ENCODE peak calls at places on chromosomes 6 and 20, in ten cellular contexts. S is breast epithelium, E is IMR-90, T is uterus, G is adrenal gland, A is body of pancreas, C is A549, M is tibial nerve, B is prostate gland, R is HCT116. K is an unnamed sample.

GRCh38 chr20:63854766-63855362 is 6.4 kb upstream of the ABHD16B start:
- DNase-seq in S (no peak), E (no peak), T (peak), G (no peak), A (no peak), C (no peak), M (no peak), B (no peak), R (no peak), K (no peak)

GRCh38 chr6:138944412-138944811 is 43.6 kb downstream of the REPS1 start:
- DNase-seq in S (no peak), E (peak), T (no peak), G (no peak), A (no peak), C (peak), M (no peak), B (no peak), R (no peak), K (no peak)

GRCh38 chr20:17998446-17998845 is 29.6 kb downstream of the MGME1 start:
- DNase-seq in S (no peak), E (no peak), T (no peak), G (no peak), A (no peak), C (no peak), M (no peak), B (no peak), R (no peak), K (no peak)

GRCh38 chr20:57167971-57168693 is 98.3 kb downstream of the BMP7 start:
- DNase-seq in S (no peak), E (no peak), T (no peak), G (no peak), A (no peak), C (no peak), M (no peak), B (no peak), R (peak), K (peak)

GRCh38 chr6:150894935-150895686 is 29.6 kb downstream of the MTHFD1L start:
- DNase-seq in S (no peak), E (peak), T (no peak), G (no peak), A (no peak), C (peak), M (peak), B (no peak), R (no peak), K (no peak)

GRCh38 chr6:53290547-53291510 is 57.9 kb downstream of the ELOVL5 start:
- DNase-seq in S (no peak), E (no peak), T (no peak), G (no peak), A (no peak), C (no peak), M (no peak), B (no peak), R (no peak), K (no peak)

GRCh38 chr6:105677671-105678475 is 275.0 kb upstream of the PREP start:
- DNase-seq in S (no peak), E (peak), T (no peak), G (no peak), A (no peak), C (no peak), M (no peak), B (peak), R (no peak), K (no peak)

GRCh38 chr6:26205625-26206574 is 118.7 kb downstream of the HFE start:
- DNase-seq in S (peak), E (peak), T (no peak), G (no peak), A (no peak), C (peak), M (no peak), B (no peak), R (peak), K (no peak)

GRCh38 chr6:136962661-136963060 is 40.6 kb downstream of the SLC35D3 start:
- DNase-seq in S (no peak), E (no peak), T (no peak), G (no peak), A (no peak), C (no peak), M (no peak), B (no peak), R (no peak), K (no peak)

GRCh38 chr6:94511502-94512088 is 1065.7 kb upstream of the MANEA start:
- DNase-seq in S (no peak), E (no peak), T (no peak), G (no peak), A (no peak), C (no peak), M (no peak), B (no peak), R (no peak), K (peak)

GRCh38 chr6:33613146-33613793 is 7.9 kb upstream of the ITPR3 start:
- DNase-seq in S (no peak), E (peak), T (no peak), G (no peak), A (no peak), C (no peak), M (no peak), B (no peak), R (no peak), K (no peak)

GRCh38 chr6:98041921-98042320 is 758.9 kb upstream of the MMS22L start:
- DNase-seq in S (no peak), E (no peak), T (no peak), G (no peak), A (no peak), C (no peak), M (no peak), B (no peak), R (no peak), K (no peak)

GRCh38 chr6:110703010-110703905 is 112.0 kb downstream of the CDK19 start:
- DNase-seq in S (no peak), E (peak), T (no peak), G (no peak), A (no peak), C (no peak), M (no peak), B (no peak), R (no peak), K (no peak)

GRCh38 chr6:92132446-92132845 is 1286.9 kb downstream of the EPHA7 start:
- DNase-seq in S (no peak), E (no peak), T (no peak), G (no peak), A (no peak), C (no peak), M (no peak), B (no peak), R (no peak), K (no peak)

GRCh38 chr6:44064089-44064947 is 62.9 kb downstream of the MRPL14 start:
- DNase-seq in S (no peak), E (peak), T (peak), G (peak), A (no peak), C (peak), M (peak), B (no peak), R (no peak), K (peak)

GRCh38 chr6:148470606-148471299 is 128.1 kb downstream of the SASH1 start:
- DNase-seq in S (no peak), E (no peak), T (no peak), G (no peak), A (no peak), C (no peak), M (no peak), B (no peak), R (no peak), K (no peak)

GRCh38 chr6:33826537-33826936 is 22.7 kb upstream of the MLN start:
- DNase-seq in S (no peak), E (no peak), T (no peak), G (no peak), A (no peak), C (no peak), M (no peak), B (no peak), R (no peak), K (no peak)

GRCh38 chr6:139557547-139557946 is 183.1 kb upstream of the CITED2 start:
- DNase-seq in S (no peak), E (no peak), T (no peak), G (no peak), A (no peak), C (no peak), M (no peak), B (no peak), R (no peak), K (no peak)

GRCh38 chr20:58721951-58722371 is 29.4 kb downstream of the NPEPL1 start:
- DNase-seq in S (peak), E (no peak), T (peak), G (peak), A (peak), C (no peak), M (peak), B (no peak), R (no peak), K (peak)

GRCh38 chr20:34066476-34067090 is 45.5 kb downstream of the EIF2S2 start:
- DNase-seq in S (no peak), E (peak), T (no peak), G (no peak), A (no peak), C (no peak), M (no peak), B (no peak), R (no peak), K (no peak)

GRCh38 chr20:62942456-62942855 is 4.5 kb downstream of the GID8 start:
- DNase-seq in S (no peak), E (no peak), T (no peak), G (no peak), A (no peak), C (no peak), M (no peak), B (no peak), R (no peak), K (no peak)

GRCh38 chr6:326896-327537 is 34.7 kb downstream of the DUSP22 start:
- DNase-seq in S (no peak), E (no peak), T (no peak), G (no peak), A (no peak), C (no peak), M (no peak), B (no peak), R (no peak), K (no peak)
- TF ChIP-seq POLR2A in S (no peak), E (no peak), T (no peak), G (no peak), A (no peak), C (no peak), M (no peak), B (no peak), R (no peak), K (no peak)

DNA sequence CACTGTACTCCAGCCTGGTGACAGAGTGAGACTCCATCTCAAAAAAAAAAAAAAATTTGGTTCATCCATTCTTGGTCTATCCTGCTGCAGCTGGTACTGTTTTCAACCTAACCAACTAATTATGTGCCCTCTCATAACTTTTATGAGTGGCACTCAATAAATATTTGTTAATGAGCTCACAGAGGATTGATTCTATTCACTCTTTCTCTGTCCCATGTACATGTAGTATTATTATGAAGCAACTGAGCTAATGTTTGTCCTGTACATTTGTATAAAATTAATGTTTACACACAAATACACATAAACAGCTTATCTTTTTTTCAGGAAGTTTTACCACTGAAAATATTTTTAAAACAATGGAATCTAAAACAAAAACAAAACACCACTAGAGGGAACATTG is 10.1 kb downstream of the RIPOR2 start:
- DNase-seq in S (no peak), E (no peak), T (no peak), G (no peak), A (no peak), C (no peak), M (no peak), B (no peak), R (no peak), K (no peak)
- H3K27ac ChIP-seq in S (no peak), E (no peak), T (no peak), G (no peak), A (no peak), C (no peak), M (no peak), B (no peak), R (no peak), K (no peak)

GRCh38 chr6:149484733-149485700 is at the start of gene ZC3H12D:
- DNase-seq in S (no peak), E (peak), T (no peak), G (peak), A (no peak), C (peak), M (peak), B (no peak), R (peak), K (peak)
- TF ChIP-seq POLR2A in S (no peak), E (no peak), T (no peak), G (no peak), A (no peak), C (no peak), M (no peak), B (no peak), R (no peak), K (no peak)

GRCh38 chr6:24428615-24429014 is 25.9 kb downstream of the MRS2 start:
- DNase-seq in S (no peak), E (peak), T (no peak), G (no peak), A (no peak), C (peak), M (no peak), B (no peak), R (no peak), K (no peak)
- H3K27ac ChIP-seq in S (no peak), E (no peak), T (no peak), G (no peak), A (no peak), C (peak), M (no peak), B (no peak), R (no peak), K (no peak)

K was measured in testis.